ENCODE peak calls at places on chromosomes 12 and 14, in five cellular contexts. H is mucosa of descending colon, A is IMR-90, K is GM04504, R is T-helper 9 cell. L is an unnamed sample.

GRCh38 chr14:72699852-72700257 is 194.0 kb downstream of the DPF3 start:
- DNase-seq in H (peak; percentile 9), A (peak; percentile 83), K (peak; percentile 73), R (no peak), L (peak; percentile 51)

GRCh38 chr12:75953312-75953906 is 78.2 kb downstream of the PHLDA1 start:
- DNase-seq in H (no peak), A (peak; percentile 63), K (peak; percentile 95), R (no peak), L (peak; percentile 56)

GRCh38 chr14:70416322-70416716 is 571 bp downstream of the SYNJ2BP start:
- DNase-seq in H (peak; percentile 18), A (peak; percentile 8), K (no peak), R (no peak), L (peak; percentile 2)

GRCh38 chr12:92068441-92068840 is 77.2 kb downstream of the BTG1 start:
- DNase-seq in H (peak; percentile 42), A (no peak), K (no peak), R (no peak), L (no peak)

GRCh38 chr12:105705765-105706164 is 375.3 kb downstream of the C12orf75 start:
- DNase-seq in H (peak; percentile 54), A (peak; percentile 67), K (peak; percentile 17), R (no peak), L (peak; percentile 55)

GRCh38 chr14:25537846-25538455 is 488.0 kb upstream of the STXBP6 start:
- DNase-seq in H (peak; percentile 69), A (no peak), K (no peak), R (no peak), L (no peak)

GRCh38 chr12:131828671-131829350 is 618 bp downstream of the MMP17 start:
- DNase-seq in H (no peak), A (no peak), K (no peak), R (no peak), L (no peak)

GRCh38 chr12:102478416-102479098 is 1.8 kb downstream of the IGF1 start:
- DNase-seq in H (peak; percentile 32), A (no peak), K (no peak), R (no peak), L (peak; percentile 32)

GRCh38 chr14:64233791-64234190 is 60.4 kb downstream of the ESR2 start:
- DNase-seq in H (no peak), A (peak; percentile 10), K (no peak), R (no peak), L (no peak)

GRCh38 chr12:15856097-15856982 is 25.8 kb upstream of the STRAP start:
- DNase-seq in H (peak; percentile 89), A (peak; percentile 76), K (peak; percentile 47), R (peak; percentile 11), L (peak; percentile 29)

GRCh38 chr14:37343307-37344094 is 145.8 kb downstream of the MIPOL1 start:
- DNase-seq in H (no peak), A (peak; percentile 48), K (no peak), R (no peak), L (peak; percentile 11)

GRCh38 chr12:97886548-97887176 is 424.1 kb downstream of the RMST start:
- DNase-seq in H (no peak), A (no peak), K (no peak), R (no peak), L (no peak)

GRCh38 chr12:62098131-62098530 is 162.1 kb upstream of the USP15 start:
- DNase-seq in H (no peak), A (no peak), K (no peak), R (no peak), L (no peak)

GRCh38 chr12:117282490-117282889 is 78.9 kb downstream of the NOS1 start:
- DNase-seq in H (no peak), A (no peak), K (no peak), R (no peak), L (no peak)

GRCh38 chr12:113268621-113269020 is 47.4 kb downstream of the TPCN1 start:
- DNase-seq in H (no peak), A (no peak), K (no peak), R (no peak), L (no peak)

GRCh38 chr12:53961025-53961761 is 6.5 kb downstream of the HOXC12 start:
- DNase-seq in H (no peak), A (no peak), K (no peak), R (no peak), L (no peak)

GRCh38 chr14:95507701-95508103 is 8.7 kb downstream of the SYNE3 start:
- DNase-seq in H (no peak), A (peak; percentile 75), K (no peak), R (no peak), L (peak; percentile 83)

GRCh38 chr14:44897844-44898151 is 63.9 kb downstream of the KLHL28 start:
- DNase-seq in H (no peak), A (peak; percentile 41), K (no peak), R (no peak), L (no peak)

GRCh38 chr14:104863131-104863862 is 1.8 kb upstream of the CEP170B start:
- DNase-seq in H (no peak), A (no peak), K (no peak), R (no peak), L (no peak)

GRCh38 chr12:69007166-69007857 is 74.3 kb upstream of the CPM start:
- DNase-seq in H (peak; percentile 62), A (peak; percentile 97), K (peak; percentile 50), R (no peak), L (peak; percentile 76)

GRCh38 chr14:65993103-65993502 is 493.1 kb upstream of the CCDC196 start:
- DNase-seq in H (no peak), A (no peak), K (no peak), R (no peak), L (no peak)

GRCh38 chr14:93059260-93059659 is 56.5 kb downstream of the ITPK1 start:
- DNase-seq in H (no peak), A (no peak), K (no peak), R (no peak), L (no peak)

GRCh38 chr12:34212651-34213050 is 190.4 kb downstream of the ALG10 start:
- DNase-seq in H (no peak), A (no peak), K (no peak), R (no peak), L (no peak)

GRCh38 chr14:30521899-30522736 is 36.8 kb upstream of the G2E3 start:
- DNase-seq in H (no peak), A (peak; percentile 51), K (peak; percentile 6), R (no peak), L (peak; percentile 14)

GRCh38 chr14:55532645-55533309 is 47.2 kb upstream of the KTN1 start:
- DNase-seq in H (no peak), A (no peak), K (no peak), R (no peak), L (no peak)

GRCh38 chr12:2811791-2812190 is 677 bp upstream of the ITFG2 start:
- DNase-seq in H (peak; percentile 27), A (no peak), K (no peak), R (no peak), L (no peak)